ENCODE peak calls at places on chromosomes 6 and 20, in five cellular contexts. S, P, R, Y and N are unnamed samples.

GRCh38 chr20:6506906-6507305 is 260.6 kb upstream of the BMP2 start:
- DNase-seq in S (no peak), P (no peak), R (no peak), Y (no peak), N (no peak)

GRCh38 chr20:53413188-53413631 is 180.4 kb downstream of the ZNF217 start:
- DNase-seq in S (peak; percentile 83), P (peak; percentile 17), R (no peak), Y (peak; percentile 67), N (peak; percentile 52)

GRCh38 chr20:23156170-23156841 is 70.2 kb upstream of the CD93 start:
- DNase-seq in S (peak; percentile 50), P (no peak), R (no peak), Y (peak; percentile 62), N (no peak)

GRCh38 chr6:89763550-89763949 is 56.0 kb downstream of the MDN1 start:
- DNase-seq in S (no peak), P (no peak), R (no peak), Y (no peak), N (no peak)

GRCh38 chr6:110769923-110770322 is 45.3 kb downstream of the CDK19 start:
- DNase-seq in S (no peak), P (no peak), R (no peak), Y (no peak), N (no peak)

GRCh38 chr6:20542927-20543602 is 8.8 kb downstream of the CDKAL1 start:
- DNase-seq in S (peak; percentile 76), P (no peak), R (no peak), Y (no peak), N (peak; percentile 85)

GRCh38 chr6:163485388-163485851 is 70.9 kb downstream of the QKI start:
- DNase-seq in S (no peak), P (no peak), R (no peak), Y (peak; percentile 59), N (no peak)

GRCh38 chr6:27503436-27504030 is 30.6 kb upstream of the ZNF184 start:
- DNase-seq in S (peak; percentile 82), P (peak; percentile 30), R (peak; percentile 47), Y (peak; percentile 58), N (peak; percentile 73)

GRCh38 chr6:43834528-43835145 is 64.6 kb downstream of the VEGFA start:
- DNase-seq in S (no peak), P (no peak), R (no peak), Y (no peak), N (no peak)

GRCh38 chr20:53405070-53405603 is 188.5 kb downstream of the ZNF217 start:
- DNase-seq in S (no peak), P (no peak), R (no peak), Y (no peak), N (no peak)

GRCh38 chr6:91299544-91300491 is 712.9 kb upstream of the MAP3K7 start:
- DNase-seq in S (no peak), P (peak; percentile 52), R (no peak), Y (no peak), N (no peak)

GRCh38 chr6:150813993-150814359 is 51.5 kb upstream of the MTHFD1L start:
- DNase-seq in S (peak; percentile 18), P (no peak), R (no peak), Y (no peak), N (peak; percentile 69)

GRCh38 chr6:48837744-48838143 is 625.3 kb downstream of the MMUT start:
- DNase-seq in S (no peak), P (no peak), R (no peak), Y (no peak), N (no peak)

GRCh38 chr20:35497780-35498189 is 31.7 kb downstream of the C20orf173 start:
- DNase-seq in S (no peak), P (no peak), R (no peak), Y (no peak), N (no peak)

GRCh38 chr20:45308078-45308778 is at the start of gene MATN4:
- DNase-seq in S (no peak), P (no peak), R (no peak), Y (no peak), N (no peak)

GRCh38 chr20:33298391-33298790 is 15.4 kb downstream of the BPIFB1 start:
- DNase-seq in S (no peak), P (no peak), R (no peak), Y (no peak), N (no peak)

GRCh38 chr20:58457083-58457680 is 58.0 kb downstream of the APCDD1L start:
- DNase-seq in S (no peak), P (no peak), R (peak; percentile 64), Y (no peak), N (no peak)

GRCh38 chr6:107991939-107992560 is 34.0 kb upstream of the SEC63 start:
- DNase-seq in S (no peak), P (peak; percentile 16), R (no peak), Y (no peak), N (no peak)

GRCh38 chr6:1131285-1132079 is 180.4 kb upstream of the FOXQ1 start:
- DNase-seq in S (peak; percentile 92), P (no peak), R (no peak), Y (no peak), N (no peak)

GRCh38 chr6:10419749-10420545 is 5.1 kb upstream of the TFAP2A start:
- DNase-seq in S (no peak), P (no peak), R (no peak), Y (no peak), N (no peak)

GRCh38 chr6:10420546-10421507 is 6.0 kb upstream of the TFAP2A start:
- DNase-seq in S (no peak), P (no peak), R (no peak), Y (no peak), N (no peak)

GRCh38 chr6:10417681-10418104 is 2.8 kb upstream of the TFAP2A start:
- DNase-seq in S (no peak), P (no peak), R (no peak), Y (no peak), N (no peak)

GRCh38 chr6:10418361-10418861 is 3.5 kb upstream of the TFAP2A start:
- DNase-seq in S (no peak), P (no peak), R (no peak), Y (no peak), N (no peak)

DNA sequence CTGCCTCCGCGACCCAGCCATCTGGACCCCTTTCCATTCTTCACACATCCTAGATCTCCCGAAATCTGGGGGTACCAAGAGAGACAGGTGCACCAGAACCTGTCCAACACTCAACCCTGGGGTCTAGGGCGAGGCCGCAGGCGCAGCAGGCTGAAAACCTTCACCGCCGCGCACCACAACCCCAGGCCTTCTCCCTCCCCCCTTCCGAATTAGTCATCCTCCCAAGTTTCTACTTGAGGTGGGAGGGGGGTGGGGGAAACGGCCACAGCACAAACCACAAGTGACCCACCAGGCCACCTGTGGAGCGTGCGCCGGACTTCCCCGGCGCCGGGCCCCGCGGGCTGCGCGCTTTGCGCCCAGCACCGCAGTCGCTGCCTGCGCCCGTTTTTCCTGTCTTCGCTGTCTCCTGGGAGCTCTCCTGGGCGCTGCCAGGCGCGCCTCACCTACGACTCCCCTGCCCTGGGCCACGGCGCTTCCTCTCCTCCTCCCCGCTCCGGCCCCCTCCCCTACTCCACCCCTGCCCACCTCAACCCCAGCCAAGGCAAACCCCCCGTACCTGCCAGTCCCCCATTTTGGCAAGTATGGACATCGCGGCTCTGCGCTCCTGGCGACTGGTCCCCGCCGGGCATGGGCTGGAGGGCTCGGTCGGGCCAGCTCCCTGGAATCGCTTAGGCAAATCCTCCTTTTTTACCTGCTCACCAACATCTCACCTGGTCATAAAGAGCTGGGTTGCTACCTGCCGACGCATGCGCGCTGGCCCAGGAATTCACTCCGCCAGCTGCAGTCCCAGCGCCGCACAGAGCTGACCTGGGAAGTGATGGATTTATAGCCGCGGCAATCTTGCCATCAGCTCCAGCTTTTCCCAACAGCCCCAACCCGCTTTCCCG is 4.2 kb upstream of the TFAP2A start:
- DNase-seq in S (no peak), P (no peak), R (no peak), Y (peak; percentile 71), N (no peak)
- TF ChIP-seq FOXM1 in S (no peak), P (no peak), R (no peak), Y (no peak), N (no peak)

GRCh38 chr6:50889492-50889891 is 70.8 kb downstream of the TFAP2B start:
- DNase-seq in S (no peak), P (no peak), R (no peak), Y (no peak), N (no peak)
- TF ChIP-seq FOXM1 in S (no peak), P (no peak), R (no peak), Y (no peak), N (no peak)

DNA sequence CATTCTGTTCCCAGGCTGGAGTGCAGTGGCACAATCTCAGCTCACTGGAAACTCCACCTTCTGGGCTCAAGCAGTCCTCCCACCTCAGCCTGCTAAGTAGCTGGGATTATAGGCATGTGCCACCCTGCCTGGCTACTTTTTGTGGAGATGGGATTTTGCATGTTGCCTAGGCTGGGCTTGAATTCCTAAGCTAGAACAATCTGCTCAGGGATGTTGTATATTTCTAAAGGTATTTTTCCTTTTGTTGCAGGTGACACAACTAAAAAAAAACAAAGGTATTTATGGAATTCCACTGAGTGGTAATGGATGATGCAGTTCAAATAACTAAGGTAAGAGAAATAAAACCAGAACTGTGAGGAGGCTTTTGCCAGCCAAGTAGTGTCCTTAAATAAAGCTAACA is 49.7 kb downstream of the PTPRA start:
- DNase-seq in S (no peak), P (no peak), R (no peak), Y (no peak), N (no peak)
- TF ChIP-seq FOXM1 in S (no peak), P (no peak), R (no peak), Y (no peak), N (no peak)

DNA sequence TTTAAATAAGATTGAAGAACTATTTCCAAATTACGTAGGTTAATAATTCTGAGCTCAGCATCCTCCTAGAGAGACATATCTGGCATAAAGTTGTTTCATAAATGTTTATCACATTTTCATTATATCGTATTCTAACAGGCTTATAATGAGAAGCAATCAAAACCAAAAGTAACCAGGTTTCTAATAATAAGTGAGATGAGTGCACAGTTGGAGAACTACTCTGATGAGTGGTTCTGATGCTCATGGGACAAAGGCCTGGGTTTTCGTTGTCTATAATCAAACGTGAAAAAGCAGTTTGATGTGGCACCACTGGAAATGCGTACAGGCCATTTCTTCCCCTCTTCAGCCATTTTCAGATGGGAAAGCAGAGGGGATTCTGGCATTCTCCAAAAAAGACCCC is 4.7 kb upstream of the SERPINB6 start:
- DNase-seq in S (no peak), P (no peak), R (no peak), Y (no peak), N (no peak)
- TF ChIP-seq FOXM1 in S (no peak), P (no peak), R (no peak), Y (no peak), N (no peak)

GRCh38 chr20:43943725-43944124 is 29.1 kb downstream of the TOX2 start:
- DNase-seq in S (no peak), P (no peak), R (no peak), Y (no peak), N (no peak)

GRCh38 chr20:43942213-43942590 is 27.6 kb downstream of the TOX2 start:
- DNase-seq in S (no peak), P (no peak), R (no peak), Y (no peak), N (no peak)

GRCh38 chr20:43941476-43942212 is 27.0 kb downstream of the TOX2 start:
- DNase-seq in S (no peak), P (no peak), R (no peak), Y (no peak), N (no peak)

GRCh38 chr20:43944653-43945235 is 30.1 kb downstream of the TOX2 start:
- DNase-seq in S (no peak), P (no peak), R (no peak), Y (no peak), N (no peak)

GRCh38 chr20:43942661-43943285 is 28.1 kb downstream of the TOX2 start:
- DNase-seq in S (no peak), P (no peak), R (no peak), Y (no peak), N (no peak)
- TF ChIP-seq FOXM1 in S (no peak), P (no peak), R (no peak), Y (no peak), N (no peak)